ENCODE peak calls at places on chromosomes 5 and 9, in nine cellular contexts. A is upper lobe of right lung, G is mammary epithelial cell, V is left ventricle myocardium inferior, D is heart right ventricle, N is fibroblast of lung, L is transverse colon, C is endodermal cell, F is HL-60. P is an unnamed sample.

GRCh38 chr5:6328173-6328572 is 50.2 kb downstream of the MED10 start:
- DNase-seq in A (no peak), G (peak), V (no peak), D (peak), N (peak), L (no peak), C (peak), F (no peak), P (no peak)

GRCh38 chr5:132704875-132705274 is 31.1 kb downstream of the IL4 start:
- DNase-seq in A (no peak), G (peak), V (no peak), D (no peak), N (peak), L (no peak), C (no peak), F (no peak), P (no peak)

GRCh38 chr9:15146121-15146820 is 160.7 kb downstream of the TTC39B start:
- DNase-seq in A (no peak), G (no peak), V (no peak), D (no peak), N (no peak), L (no peak), C (no peak), F (no peak), P (no peak)

GRCh38 chr9:109258619-109259321 is 62.1 kb downstream of the EPB41L4B start:
- DNase-seq in A (no peak), G (no peak), V (no peak), D (no peak), N (no peak), L (no peak), C (peak), F (no peak), P (no peak)

GRCh38 chr5:35647128-35647527 is 29.5 kb downstream of the SPEF2 start:
- DNase-seq in A (no peak), G (no peak), V (no peak), D (no peak), N (no peak), L (no peak), C (no peak), F (no peak), P (no peak)

GRCh38 chr9:91451431-91452270 is 28.0 kb upstream of the NFIL3 start:
- DNase-seq in A (no peak), G (peak), V (no peak), D (no peak), N (peak), L (no peak), C (no peak), F (no peak), P (no peak)

GRCh38 chr9:111975709-111976108 is 79.1 kb downstream of the UGCG start:
- DNase-seq in A (peak), G (no peak), V (peak), D (no peak), N (no peak), L (peak), C (peak), F (no peak), P (no peak)

GRCh38 chr9:35186524-35186923 is 24.7 kb downstream of the UNC13B start:
- DNase-seq in A (no peak), G (no peak), V (no peak), D (no peak), N (no peak), L (peak), C (no peak), F (no peak), P (no peak)

GRCh38 chr9:4137234-4137633 is 162.6 kb downstream of the GLIS3 start:
- DNase-seq in A (no peak), G (peak), V (no peak), D (no peak), N (peak), L (no peak), C (no peak), F (no peak), P (no peak)

GRCh38 chr5:132060501-132061161 is at the start of gene IL3:
- DNase-seq in A (peak), G (no peak), V (peak), D (no peak), N (no peak), L (peak), C (peak), F (no peak), P (peak)

GRCh38 chr5:78779771-78780616 is 131.4 kb upstream of the LHFPL2 start:
- DNase-seq in A (no peak), G (peak), V (no peak), D (no peak), N (peak), L (no peak), C (no peak), F (no peak), P (no peak)

GRCh38 chr9:86368871-86369521 is 14.8 kb upstream of the TUT7 start:
- DNase-seq in A (no peak), G (peak), V (no peak), D (no peak), N (peak), L (no peak), C (no peak), F (peak), P (no peak)

GRCh38 chr9:2132484-2133082 is 117.4 kb downstream of the SMARCA2 start:
- DNase-seq in A (no peak), G (no peak), V (no peak), D (no peak), N (peak), L (no peak), C (no peak), F (no peak), P (no peak)

GRCh38 chr5:17343675-17344074 is 126.2 kb downstream of the BASP1 start:
- DNase-seq in A (no peak), G (peak), V (no peak), D (no peak), N (peak), L (no peak), C (no peak), F (no peak), P (no peak)

GRCh38 chr5:170380361-170380951 is 8.7 kb downstream of the KCNMB1 start:
- DNase-seq in A (no peak), G (no peak), V (no peak), D (no peak), N (no peak), L (no peak), C (no peak), F (no peak), P (no peak)

DNA sequence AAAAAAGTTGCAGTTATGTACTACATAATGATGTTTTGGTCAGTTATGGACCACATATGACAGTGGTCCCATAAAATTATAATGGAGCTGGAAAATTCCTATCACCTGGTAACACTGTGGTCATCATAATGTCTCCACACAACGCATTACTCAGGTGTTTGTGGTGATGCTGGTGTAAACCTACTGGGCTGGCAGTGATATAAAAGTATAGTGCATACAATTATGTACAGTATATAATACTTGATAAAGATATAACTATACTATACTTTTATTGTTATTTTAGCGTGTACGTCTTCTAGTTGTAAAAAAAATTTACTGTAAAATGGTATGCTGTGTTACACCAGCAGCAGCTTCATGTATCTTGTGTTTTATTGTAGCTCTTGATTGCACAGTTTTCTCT is 66.0 kb upstream of the PANK3 start:
- DNase-seq in A (no peak), G (no peak), V (no peak), D (no peak), N (no peak), L (no peak), C (no peak), F (no peak), P (no peak)
- TF ChIP-seq CTCF in A (no peak), G (no peak), V (no peak), D (no peak), N (no peak), L (no peak), C (no peak), F (no peak), P (no peak)

GRCh38 chr5:150043657-150044333 is 42.6 kb downstream of the CSF1R start:
- DNase-seq in A (no peak), G (no peak), V (no peak), D (no peak), N (peak), L (peak), C (no peak), F (no peak), P (no peak)
- TF ChIP-seq CTCF in A (no peak), G (no peak), V (no peak), D (no peak), N (no peak), L (no peak), C (no peak), F (no peak), P (no peak)

DNA sequence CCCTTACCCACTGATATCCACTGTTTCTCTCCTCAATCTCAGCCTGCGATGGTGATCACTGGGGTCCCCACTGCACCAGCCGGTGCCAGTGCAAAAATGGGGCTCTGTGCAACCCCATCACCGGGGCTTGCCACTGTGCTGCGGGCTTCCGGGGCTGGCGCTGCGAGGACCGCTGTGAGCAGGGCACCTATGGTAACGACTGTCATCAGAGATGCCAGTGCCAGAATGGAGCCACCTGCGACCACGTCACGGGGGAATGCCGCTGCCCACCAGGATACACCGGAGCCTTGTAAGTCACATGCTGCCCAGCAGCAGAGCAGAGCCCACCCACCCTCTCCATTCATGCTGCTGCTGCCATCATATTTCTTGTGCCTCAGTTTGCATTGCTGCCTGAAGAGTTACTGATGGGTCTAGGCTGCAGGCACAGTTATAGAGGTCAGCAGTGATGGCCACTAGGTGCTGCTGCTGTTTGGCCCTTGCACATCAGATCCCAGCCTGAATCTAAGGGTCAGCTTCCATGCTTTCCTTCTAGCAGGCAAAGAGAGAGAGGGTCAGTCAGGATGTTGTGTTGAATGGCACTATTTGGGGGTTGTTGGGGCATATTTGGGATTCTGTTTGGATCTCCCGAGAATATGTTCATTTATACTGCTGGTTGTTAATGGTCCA is 106.0 kb downstream of the MEGF10 start:
- DNase-seq in A (no peak), G (no peak), V (no peak), D (no peak), N (no peak), L (no peak), C (peak), F (no peak), P (no peak)
- TF ChIP-seq CTCF in A (no peak), G (no peak), V (peak), D (no peak), N (no peak), L (no peak), C (peak), F (no peak), P (no peak)

GRCh38 chr5:69414885-69415583 is at the start of gene MARVELD2:
- DNase-seq in A (peak), G (peak), V (peak), D (peak), N (peak), L (peak), C (peak), F (no peak), P (no peak)
- TF ChIP-seq CTCF in A (peak), G (peak), V (peak), D (no peak), N (peak), L (peak), C (peak), F (no peak), P (peak)

GRCh38 chr9:97474373-97474925 is 27.0 kb upstream of the TMOD1 start:
- DNase-seq in A (no peak), G (no peak), V (no peak), D (no peak), N (peak), L (no peak), C (no peak), F (no peak), P (no peak)
- TF ChIP-seq CTCF in A (no peak), G (no peak), V (no peak), D (no peak), N (no peak), L (no peak), C (no peak), F (no peak), P (no peak)

DNA sequence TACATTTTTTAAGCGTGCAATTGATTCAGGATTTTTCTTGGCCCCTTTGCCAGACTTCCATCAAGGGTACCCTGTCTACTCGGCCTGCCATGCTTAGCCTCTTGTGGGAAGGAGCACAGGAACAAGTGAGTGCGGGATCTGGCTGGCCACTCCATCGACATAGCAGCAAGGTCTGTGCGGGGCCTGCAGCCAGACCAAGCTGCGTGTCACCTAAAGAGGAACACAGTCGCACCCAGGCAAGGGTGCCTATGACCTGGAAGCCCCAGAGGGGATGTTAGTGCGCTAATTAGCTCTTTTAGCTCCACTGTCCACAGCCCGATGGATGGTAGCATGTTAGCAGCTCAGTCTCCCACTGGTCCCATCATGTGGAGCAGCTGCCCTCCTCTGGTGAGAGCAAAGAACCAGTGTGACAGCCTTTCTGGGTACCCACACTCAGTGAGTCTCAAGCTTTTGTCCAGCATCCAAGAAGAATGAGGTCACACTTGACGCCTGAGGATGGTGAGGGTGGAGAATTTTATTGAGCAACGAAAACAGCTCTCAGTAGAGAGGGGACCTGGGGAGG is 38.7 kb downstream of the FTMT start:
- DNase-seq in A (no peak), G (no peak), V (no peak), D (no peak), N (no peak), L (no peak), C (peak), F (no peak), P (no peak)
- TF ChIP-seq CTCF in A (no peak), G (no peak), V (no peak), D (no peak), N (no peak), L (no peak), C (peak), F (no peak), P (no peak)

GRCh38 chr5:126098330-126099017 is 324.7 kb upstream of the GRAMD2B start:
- DNase-seq in A (no peak), G (no peak), V (no peak), D (no peak), N (peak), L (no peak), C (no peak), F (no peak), P (no peak)

GRCh38 chr5:126101901-126102300 is 321.3 kb upstream of the GRAMD2B start:
- DNase-seq in A (no peak), G (no peak), V (no peak), D (no peak), N (no peak), L (no peak), C (no peak), F (no peak), P (no peak)

GRCh38 chr5:126103050-126103449 is 320.2 kb upstream of the GRAMD2B start:
- DNase-seq in A (no peak), G (no peak), V (no peak), D (no peak), N (no peak), L (no peak), C (no peak), F (no peak), P (no peak)

GRCh38 chr5:126099077-126099476 is 324.1 kb upstream of the GRAMD2B start:
- DNase-seq in A (no peak), G (no peak), V (no peak), D (no peak), N (no peak), L (no peak), C (no peak), F (no peak), P (no peak)

DNA sequence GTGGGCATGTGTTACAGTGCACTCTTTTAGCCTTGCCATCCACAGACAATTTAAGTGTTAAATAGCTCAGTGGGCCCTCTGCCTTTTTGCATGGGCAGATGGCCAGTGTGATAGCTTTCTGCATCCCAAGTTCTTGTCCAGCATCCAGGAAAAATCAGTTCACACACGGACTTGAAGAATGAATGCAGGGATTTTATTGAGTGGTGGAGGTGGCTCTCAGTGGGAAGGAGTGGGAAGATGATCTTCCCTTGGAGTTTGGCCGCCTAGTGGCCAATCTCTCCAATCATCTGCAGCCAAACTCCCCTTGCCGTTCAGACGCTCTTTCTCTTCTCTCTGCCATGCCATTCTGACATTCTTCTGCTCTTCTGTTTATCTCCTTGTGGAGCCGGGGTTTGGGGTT is 322.4 kb upstream of the GRAMD2B start:
- DNase-seq in A (no peak), G (no peak), V (no peak), D (no peak), N (peak), L (no peak), C (peak), F (no peak), P (no peak)
- TF ChIP-seq CTCF in A (peak), G (peak), V (peak), D (peak), N (peak), L (no peak), C (peak), F (no peak), P (peak)

GRCh38 chr5:62720036-62720441 is 141.4 kb downstream of the LRRC70 start:
- DNase-seq in A (no peak), G (peak), V (no peak), D (no peak), N (peak), L (no peak), C (peak), F (no peak), P (no peak)

GRCh38 chr5:62717211-62717927 is 138.8 kb downstream of the LRRC70 start:
- DNase-seq in A (no peak), G (no peak), V (no peak), D (no peak), N (no peak), L (no peak), C (peak), F (no peak), P (no peak)

GRCh38 chr5:62722360-62722759 is 143.7 kb downstream of the LRRC70 start:
- DNase-seq in A (no peak), G (no peak), V (no peak), D (no peak), N (no peak), L (no peak), C (peak), F (no peak), P (no peak)

GRCh38 chr5:62719061-62719730 is 140.6 kb downstream of the LRRC70 start:
- DNase-seq in A (no peak), G (no peak), V (no peak), D (no peak), N (no peak), L (no peak), C (no peak), F (no peak), P (no peak)

DNA sequence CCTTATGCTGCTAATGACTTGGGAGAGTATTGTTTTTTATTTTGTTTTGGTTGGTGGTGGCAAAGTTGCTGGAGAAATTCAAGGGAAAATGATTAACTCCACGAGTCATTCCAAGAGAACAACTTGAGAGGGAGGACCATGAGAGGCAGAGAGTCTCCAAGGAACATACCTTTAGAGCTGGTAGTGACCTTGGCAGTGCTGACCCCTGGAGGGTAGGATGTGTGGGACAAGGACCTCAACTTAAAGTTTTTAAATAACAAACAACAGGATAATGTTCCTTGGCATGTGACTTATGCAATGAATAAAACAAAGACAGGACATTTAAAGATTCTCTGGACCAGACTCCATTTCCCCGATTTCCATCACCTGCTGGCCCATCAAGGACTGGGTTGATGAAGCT is 139.7 kb downstream of the LRRC70 start:
- DNase-seq in A (no peak), G (no peak), V (no peak), D (no peak), N (no peak), L (no peak), C (peak), F (no peak), P (no peak)
- TF ChIP-seq CTCF in A (no peak), G (no peak), V (no peak), D (no peak), N (no peak), L (no peak), C (peak), F (no peak), P (no peak)

DNA sequence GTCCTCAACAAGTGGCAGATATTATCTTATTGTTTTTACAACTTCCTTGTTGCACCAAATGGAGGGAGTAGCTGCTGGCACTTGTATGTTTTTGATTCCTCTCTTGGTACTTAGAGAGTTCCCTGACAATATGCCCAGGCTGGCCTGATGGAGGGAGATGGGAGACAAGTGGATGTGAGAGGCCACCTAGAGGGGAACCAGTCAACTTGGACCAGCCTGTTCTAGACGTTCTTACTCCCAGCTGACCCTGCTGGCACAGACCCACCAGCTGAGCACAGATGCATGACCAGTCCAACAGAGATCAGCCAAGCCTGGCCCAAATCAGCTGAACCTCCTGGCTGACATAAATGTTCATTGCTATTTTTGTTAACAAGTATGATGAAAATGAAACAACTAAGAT is 60.9 kb upstream of the GDNF start:
- DNase-seq in A (no peak), G (peak), V (peak), D (peak), N (peak), L (peak), C (peak), F (no peak), P (no peak)
- TF ChIP-seq CTCF in A (no peak), G (peak), V (peak), D (peak), N (peak), L (no peak), C (peak), F (no peak), P (no peak)

GRCh38 chr5:148306446-148306845 is 5.8 kb upstream of the SPINK7 start:
- DNase-seq in A (no peak), G (no peak), V (no peak), D (no peak), N (no peak), L (no peak), C (no peak), F (no peak), P (no peak)
- TF ChIP-seq CTCF in A (no peak), G (peak), V (no peak), D (no peak), N (no peak), L (no peak), C (peak), F (no peak), P (no peak)